ENCODE peak calls at places on chromosomes 13 and 19, in six cellular contexts. N is cardiac muscle cell, K is neural progenitor cell, R is fibroblast of mammary gland, P is tibial artery, H is fibroblast of lung. D is an unnamed sample.

GRCh38 chr13:106102776-106103175 is 432.7 kb downstream of the EFNB2 start:
- DNase-seq in P (no peak), N (no peak), H (no peak), K (no peak), R (no peak), D (no peak)

GRCh38 chr19:19627716-19628498 is at the start of gene LPAR2:
- DNase-seq in P (no peak), K (peak; percentile 86), N (peak; percentile 69), R (no peak), H (no peak), D (no peak)

GRCh38 chr19:45123440-45123850 is 30.5 kb downstream of the PPP1R37 start:
- DNase-seq in H (no peak), N (no peak), P (no peak), K (no peak), R (no peak), D (no peak)

GRCh38 chr19:29268103-29268502 is 55.2 kb upstream of the UQCRFS1 start:
- DNase-seq in K (no peak), N (no peak), P (no peak), R (no peak), H (no peak), D (no peak)

GRCh38 chr19:49879243-49879960 is 1.9 kb downstream of the TBC1D17 start:
- DNase-seq in P (no peak), K (no peak), N (no peak), H (no peak), R (no peak), D (no peak)

GRCh38 chr19:56840452-56841193 is at the start of the genes PEG3 and ZIM2:
- DNase-seq in N (no peak), P (peak; percentile 38), R (peak; percentile 0), H (peak; percentile 12), K (no peak), D (no peak)

GRCh38 chr13:113171250-113172125 is 13.0 kb downstream of the PROZ start:
- DNase-seq in N (no peak), R (no peak), K (no peak), H (no peak), P (no peak), D (no peak)

GRCh38 chr19:8585057-8585893 is 8.0 kb upstream of the MYO1F start:
- DNase-seq in H (no peak), P (no peak), N (no peak), K (no peak), R (no peak), D (no peak)

GRCh38 chr13:107994137-107994536 is 221.2 kb downstream of the LIG4 start:
- DNase-seq in H (no peak), K (no peak), P (no peak), N (no peak), R (no peak), D (no peak)

DNA sequence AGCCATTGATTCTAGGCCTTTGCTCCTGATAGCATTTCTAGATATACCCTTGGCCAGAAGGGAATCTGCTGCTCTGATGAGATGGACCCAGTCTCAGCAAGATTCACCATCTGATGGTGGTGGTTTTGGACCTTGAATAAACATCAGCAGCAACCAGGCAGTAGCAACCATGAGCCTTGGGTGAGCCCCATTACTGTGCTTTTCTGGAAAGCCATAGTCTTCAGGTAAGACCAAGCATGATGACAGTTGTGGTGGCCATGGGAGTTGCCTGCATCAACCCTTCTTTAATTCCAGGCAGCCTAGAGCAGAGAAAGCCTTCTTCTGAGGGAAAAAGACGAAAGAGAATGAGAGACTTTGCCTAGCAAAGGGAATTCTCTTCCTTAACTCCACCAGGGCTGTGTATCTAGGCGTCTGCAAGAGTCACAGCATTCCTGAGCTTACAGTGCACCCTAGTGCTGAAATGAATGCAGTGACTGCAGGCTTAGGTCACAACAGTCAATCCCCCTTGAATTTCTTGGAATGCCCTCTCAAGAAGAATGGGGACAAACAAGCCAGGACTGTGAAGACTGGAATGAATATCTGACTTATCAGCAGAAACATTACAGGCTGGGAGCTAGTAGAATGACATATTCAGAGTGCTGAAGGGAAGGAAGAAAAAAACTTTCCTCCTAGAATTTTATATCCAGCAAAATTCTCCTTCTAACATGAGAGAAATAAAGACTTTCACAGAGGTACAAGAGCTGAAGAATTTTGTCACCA is 942.4 kb upstream of the PCDH20 start:
- DNase-seq in K (peak; percentile 88), P (no peak), R (peak; percentile 51), N (peak; percentile 78), H (peak; percentile 80), D (peak; percentile 48)
- TF ChIP-seq CTCF in K (peak; percentile 79), P (no peak), R (peak; percentile 49), N (peak; percentile 45), H (no peak), D (peak; percentile 64)

GRCh38 chr19:35266149-35266903 is 2.4 kb upstream of the USF2 start:
- DNase-seq in P (no peak), R (no peak), N (no peak), K (no peak), H (no peak), D (no peak)
- H3K4me3 ChIP-seq in P (peak overlapping the region; percentile 89), R (peak overlapping the region; percentile 86), N (no peak overlapping the region), K (no peak overlapping the region), H (peak overlapping the region; percentile 94), D (peak overlapping the region; percentile 85)

DNA sequence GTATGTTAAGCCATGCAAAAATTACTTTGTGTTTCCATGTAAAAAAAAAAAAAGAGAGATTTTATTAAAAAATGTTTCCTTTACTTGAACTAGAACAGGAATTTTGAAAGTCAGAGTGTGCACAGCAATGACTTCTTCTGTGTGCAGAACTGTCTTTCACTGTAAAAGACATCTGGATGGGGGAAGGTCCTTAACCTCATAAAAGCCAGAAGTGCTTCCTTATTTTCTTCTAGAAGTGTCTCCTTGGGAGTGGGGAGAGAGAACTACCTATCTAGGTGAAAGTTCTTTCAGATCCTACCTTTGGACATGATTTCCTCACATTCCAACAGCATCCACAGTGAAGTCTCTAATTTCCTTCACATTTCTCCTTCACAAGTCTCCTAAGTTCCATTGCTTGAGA is 360.3 kb downstream of the FGF14 start:
- DNase-seq in P (no peak), N (no peak), R (no peak), H (no peak), K (no peak), D (no peak)
- TF ChIP-seq CTCF in P (no peak), N (no peak), R (no peak), H (no peak), K (no peak), D (no peak)

GRCh38 chr19:42441047-42441440 is 1.7 kb downstream of the CXCL17 start:
- DNase-seq in P (no peak), R (no peak), N (no peak), H (no peak), K (no peak), D (no peak)
- H3K4me3 ChIP-seq in P (no peak overlapping the region), R (no peak overlapping the region), N (no peak overlapping the region), H (no peak overlapping the region), K (no peak overlapping the region), D (no peak overlapping the region)

DNA sequence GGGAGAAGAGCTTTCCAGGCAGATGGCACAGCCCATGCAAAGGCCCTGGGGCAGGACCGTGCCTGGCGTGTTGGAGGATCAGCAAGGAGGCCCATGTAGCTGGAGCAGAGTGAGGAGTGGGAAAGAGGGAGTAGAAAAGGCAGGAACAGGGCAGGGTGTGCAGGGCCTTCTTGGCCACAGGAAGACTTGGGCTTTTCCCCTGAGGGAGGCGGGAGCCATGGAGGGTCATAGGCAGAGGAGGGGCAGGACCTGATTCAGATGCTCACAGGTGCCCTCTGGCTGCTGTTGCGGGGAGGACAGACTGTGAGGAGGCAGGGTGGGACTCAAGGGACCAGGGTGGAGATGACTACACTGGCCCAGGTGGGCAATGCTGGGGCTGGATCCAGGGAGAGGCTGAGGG is 13.8 kb upstream of the PTPRS start:
- DNase-seq in P (no peak), K (peak; percentile 39), R (peak; percentile 19), H (no peak), N (no peak), D (no peak)
- TF ChIP-seq CTCF in P (no peak), K (peak; percentile 40), R (peak; percentile 39), H (no peak), N (peak; percentile 35), D (peak; percentile 41)

GRCh38 chr19:38223617-38224013 is 407 bp downstream of the DPF1 start:
- DNase-seq in K (no peak), H (no peak), N (no peak), P (no peak), R (no peak), D (no peak)
- H3K4me3 ChIP-seq in K (peak overlapping the region; percentile 78), H (peak overlapping the region; percentile 69), N (peak overlapping the region; percentile 77), P (peak overlapping the region; percentile 36), R (peak overlapping the region; percentile 58), D (peak overlapping the region; percentile 63)

GRCh38 chr13:71303144-71303543 is 563.9 kb downstream of the DACH1 start:
- DNase-seq in N (no peak), K (no peak), R (no peak), H (no peak), P (no peak), D (no peak)
- TF ChIP-seq CTCF in N (peak; percentile 5), K (peak; percentile 38), R (no peak), H (peak; percentile 11), P (no peak), D (peak; percentile 24)

DNA sequence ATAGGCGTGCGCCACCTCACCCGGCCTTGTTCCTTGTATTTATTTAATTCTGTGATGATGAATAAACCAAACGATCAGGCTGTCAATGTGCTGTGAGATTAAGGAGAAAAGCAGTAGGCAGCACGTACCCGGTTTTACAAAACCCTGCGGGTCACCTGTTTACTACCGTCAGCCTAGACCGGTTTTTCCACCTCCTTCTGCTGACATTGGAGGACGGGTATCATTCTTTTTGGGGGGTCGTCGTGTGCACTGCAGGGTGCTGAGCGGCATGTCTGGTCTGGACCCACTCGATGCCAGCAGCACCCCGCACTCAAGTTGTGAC is 929 bp upstream of the DAZAP1 start:
- DNase-seq in P (no peak), N (no peak), K (no peak), H (no peak), R (no peak), D (no peak)
- H3K4me3 ChIP-seq in P (peak overlapping the region; percentile 89), N (peak overlapping the region; percentile 39), K (peak overlapping the region; percentile 44), H (peak overlapping the region; percentile 65), R (peak overlapping the region; percentile 52), D (peak overlapping the region; percentile 47)

GRCh38 chr13:51728972-51729371 is 75.0 kb downstream of the DHRS12 start:
- DNase-seq in P (no peak), H (peak; percentile 82), K (no peak), N (no peak), R (peak; percentile 94), D (peak; percentile 40)

GRCh38 chr13:51730927-51731326 is 73.0 kb downstream of the DHRS12 start:
- DNase-seq in N (no peak), P (no peak), R (no peak), K (no peak), H (no peak), D (no peak)

GRCh38 chr13:51729853-51730553 is 74.0 kb downstream of the DHRS12 start:
- DNase-seq in H (peak; percentile 87), N (no peak), K (no peak), R (peak; percentile 91), P (peak; percentile 76), D (peak; percentile 65)

GRCh38 chr13:51733656-51734334 is 70.2 kb downstream of the DHRS12 start:
- DNase-seq in K (no peak), N (peak; percentile 9), R (no peak), H (no peak), P (no peak), D (no peak)

DNA sequence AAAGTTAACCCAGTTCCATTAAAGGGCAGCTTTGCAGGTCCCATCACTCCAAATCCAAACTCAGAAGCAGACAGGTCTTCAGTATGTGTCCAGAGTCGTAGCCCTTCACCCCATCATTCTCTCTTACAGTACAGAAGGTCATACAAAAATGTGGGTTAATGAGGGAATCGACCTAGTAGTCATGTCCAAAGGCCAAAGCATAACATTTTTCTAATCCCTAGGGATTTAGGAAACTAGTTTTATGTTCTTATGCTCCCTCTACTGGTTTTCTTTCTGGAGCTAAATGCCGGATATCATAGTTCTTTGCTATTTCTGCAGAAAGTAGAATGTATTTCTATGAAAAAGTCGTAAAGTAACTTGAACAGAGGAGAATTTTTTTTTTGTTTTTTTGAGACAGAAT is 72.2 kb downstream of the DHRS12 start:
- DNase-seq in K (no peak), N (no peak), H (peak; percentile 83), R (peak; percentile 84), P (no peak), D (peak; percentile 22)
- TF ChIP-seq CTCF in K (no peak), N (peak; percentile 59), H (peak; percentile 39), R (peak; percentile 67), P (peak; percentile 69), D (peak; percentile 28)